ENCODE peak calls at places on chromosomes 7 and 10, in ten cellular contexts. U is HCT116, D is HepG2, F is HL-60, O is transverse colon, C is sigmoid colon, P is suprapubic skin, I is Panc1, G is SK-N-SH, Y is GM23338. W is an unnamed sample.

GRCh38 chr10:5493698-5494097 is 5.7 kb downstream of the CALML5 start:
- DNase-seq in U (no peak), D (peak), F (no peak), O (no peak), C (no peak), P (no peak), I (no peak), G (no peak), Y (no peak), W (no peak)

GRCh38 chr10:115219203-115219602 is 126.0 kb downstream of the ATRNL1 start:
- DNase-seq in U (no peak), D (no peak), F (no peak), O (no peak), C (no peak), P (no peak), I (no peak), G (no peak), Y (no peak), W (no peak)

GRCh38 chr10:100998183-100998990 is 1.2 kb upstream of the LZTS2 start:
- DNase-seq in U (no peak), D (peak), F (peak), O (peak), C (peak), P (peak), I (no peak), G (peak), Y (peak), W (peak)

GRCh38 chr7:17719998-17720397 is 220.3 kb downstream of the SNX13 start:
- DNase-seq in U (no peak), D (no peak), F (no peak), O (no peak), C (no peak), P (no peak), I (no peak), G (no peak), Y (no peak), W (no peak)

GRCh38 chr10:111360260-111360925 is 283.6 kb downstream of the ADRA2A start:
- DNase-seq in U (peak), D (peak), F (no peak), O (peak), C (no peak), P (no peak), I (peak), G (peak), Y (peak), W (no peak)

GRCh38 chr10:110992011-110992800 is 72.8 kb downstream of the SHOC2 start:
- DNase-seq in U (no peak), D (no peak), F (no peak), O (no peak), C (no peak), P (no peak), I (no peak), G (no peak), Y (no peak), W (no peak)

GRCh38 chr10:133325392-133325760 is 11.3 kb downstream of the CALY start:
- DNase-seq in U (no peak), D (no peak), F (no peak), O (no peak), C (no peak), P (no peak), I (no peak), G (peak), Y (peak), W (no peak)

GRCh38 chr7:151371266-151371665 is 29.7 kb downstream of the NUB1 start:
- DNase-seq in U (no peak), D (no peak), F (no peak), O (peak), C (peak), P (peak), I (no peak), G (no peak), Y (no peak), W (no peak)

GRCh38 chr7:111290419-111290818 is 199.5 kb downstream of the LRRN3 start:
- DNase-seq in U (no peak), D (no peak), F (no peak), O (no peak), C (no peak), P (no peak), I (no peak), G (peak), Y (no peak), W (no peak)

GRCh38 chr7:30285531-30286284 is 1.3 kb downstream of the ZNRF2 start:
- DNase-seq in U (no peak), D (peak), F (peak), O (peak), C (no peak), P (peak), I (no peak), G (peak), Y (peak), W (no peak)
- TF ChIP-seq POLR2AphosphoS5 in U (no peak), D (no peak), F (peak), O (peak), C (peak), P (peak), I (no peak), G (no peak), Y (no peak), W (no peak)

GRCh38 chr7:101902680-101903504 is 85.5 kb downstream of the CUX1 start:
- DNase-seq in U (no peak), D (no peak), F (no peak), O (no peak), C (no peak), P (no peak), I (no peak), G (peak), Y (no peak), W (no peak)

GRCh38 chr7:101899616-101900015 is 82.2 kb downstream of the CUX1 start:
- DNase-seq in U (no peak), D (no peak), F (no peak), O (no peak), C (no peak), P (no peak), I (no peak), G (no peak), Y (no peak), W (no peak)

GRCh38 chr7:101898019-101898575 is 80.7 kb downstream of the CUX1 start:
- DNase-seq in U (no peak), D (no peak), F (no peak), O (no peak), C (peak), P (no peak), I (no peak), G (no peak), Y (no peak), W (no peak)

GRCh38 chr7:101901661-101902491 is 84.5 kb downstream of the CUX1 start:
- DNase-seq in U (no peak), D (no peak), F (no peak), O (no peak), C (no peak), P (no peak), I (no peak), G (no peak), Y (no peak), W (no peak)

DNA sequence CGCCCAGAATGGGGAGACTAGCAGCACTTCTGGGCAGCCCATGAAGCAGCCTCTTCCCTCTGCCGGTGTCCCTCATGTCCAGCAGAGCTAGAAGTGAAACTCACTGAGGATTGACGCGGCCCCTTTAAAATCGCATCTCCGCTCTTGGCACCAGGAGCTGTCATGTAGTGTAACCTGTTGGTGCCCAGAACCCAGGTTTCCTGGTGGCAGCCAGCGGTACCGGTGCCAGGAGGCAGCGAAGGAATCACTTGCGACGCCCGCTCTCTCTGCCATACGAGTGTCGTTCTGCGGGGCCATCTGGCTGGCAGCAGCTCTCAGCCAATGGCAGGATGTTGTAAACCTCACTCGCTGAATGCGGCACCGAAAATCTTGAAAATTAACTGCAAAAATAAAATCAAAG is 82.7 kb downstream of the CUX1 start:
- DNase-seq in U (no peak), D (no peak), F (no peak), O (no peak), C (peak), P (no peak), I (no peak), G (peak), Y (no peak), W (no peak)
- TF ChIP-seq POLR2AphosphoS5 in U (no peak), D (no peak), F (no peak), O (no peak), C (peak), P (no peak), I (no peak), G (no peak), Y (no peak), W (no peak)

DNA sequence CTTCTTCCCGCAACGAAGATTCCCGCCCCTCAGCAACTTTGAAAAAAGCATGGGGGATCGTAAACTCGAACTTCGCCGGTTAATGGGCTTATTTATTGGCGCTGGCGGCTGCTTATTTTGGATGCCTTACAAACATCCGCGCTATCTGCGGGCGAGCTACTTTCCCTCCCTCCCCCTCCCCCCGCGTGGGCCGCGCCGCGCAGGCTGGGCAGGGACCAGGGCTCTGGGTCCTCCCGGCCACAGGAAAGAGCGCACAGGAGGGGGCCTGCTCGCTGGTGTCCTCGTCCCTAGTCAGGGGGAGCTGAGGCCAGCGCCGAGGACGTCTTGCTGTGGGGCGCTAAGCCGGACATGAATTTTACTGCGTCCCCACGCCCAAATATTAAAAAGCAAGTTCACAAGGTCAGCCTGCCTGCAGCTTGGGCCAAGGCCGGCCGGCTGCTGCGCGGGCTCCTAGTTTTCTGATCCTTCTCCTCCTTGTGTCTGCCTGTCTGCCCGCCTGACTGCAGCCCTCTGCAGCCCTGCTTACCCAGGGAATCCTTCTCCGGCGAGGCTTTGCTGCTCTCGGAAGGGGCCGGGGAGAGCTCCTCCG is 1.2 kb downstream of the HOXA10 start:
- DNase-seq in U (no peak), D (no peak), F (no peak), O (peak), C (peak), P (peak), I (no peak), G (peak), Y (peak), W (no peak)
- TF ChIP-seq POLR2AphosphoS5 in U (peak), D (no peak), F (no peak), O (peak), C (peak), P (no peak), I (no peak), G (no peak), Y (no peak), W (no peak)

GRCh38 chr7:142855401-142855743 is 496 bp downstream of the EPHB6 start:
- DNase-seq in U (no peak), D (no peak), F (no peak), O (no peak), C (no peak), P (no peak), I (no peak), G (no peak), Y (peak), W (no peak)

GRCh38 chr7:142857625-142858024 is 2.7 kb downstream of the EPHB6 start:
- DNase-seq in U (no peak), D (no peak), F (no peak), O (no peak), C (no peak), P (no peak), I (no peak), G (no peak), Y (no peak), W (no peak)

GRCh38 chr7:142856565-142857245 is 1.8 kb downstream of the EPHB6 start:
- DNase-seq in U (no peak), D (no peak), F (no peak), O (no peak), C (no peak), P (no peak), I (no peak), G (no peak), Y (no peak), W (no peak)

GRCh38 chr7:142854505-142855400 is at the start of gene EPHB6:
- DNase-seq in U (no peak), D (no peak), F (peak), O (peak), C (peak), P (peak), I (no peak), G (peak), Y (peak), W (no peak)

GRCh38 chr7:142855756-142856564 is 1.1 kb downstream of the EPHB6 start:
- DNase-seq in U (no peak), D (no peak), F (no peak), O (peak), C (peak), P (peak), I (no peak), G (peak), Y (no peak), W (no peak)
- TF ChIP-seq POLR2AphosphoS5 in U (no peak), D (no peak), F (no peak), O (no peak), C (no peak), P (peak), I (no peak), G (no peak), Y (no peak), W (no peak)

GRCh38 chr10:59285073-59285472 is 77.3 kb downstream of the FAM13C start:
- DNase-seq in U (no peak), D (no peak), F (no peak), O (no peak), C (no peak), P (no peak), I (no peak), G (no peak), Y (no peak), W (no peak)
- TF ChIP-seq POLR2AphosphoS5 in U (no peak), D (no peak), F (no peak), O (no peak), C (no peak), P (no peak), I (no peak), G (no peak), Y (no peak), W (no peak)

GRCh38 chr10:99084161-99084560 is 151.5 kb downstream of the HPSE2 start:
- DNase-seq in U (no peak), D (no peak), F (no peak), O (no peak), C (no peak), P (no peak), I (no peak), G (no peak), Y (peak), W (no peak)

GRCh38 chr10:99085358-99085757 is 150.3 kb downstream of the HPSE2 start:
- DNase-seq in U (no peak), D (no peak), F (no peak), O (no peak), C (no peak), P (no peak), I (no peak), G (no peak), Y (no peak), W (no peak)

DNA sequence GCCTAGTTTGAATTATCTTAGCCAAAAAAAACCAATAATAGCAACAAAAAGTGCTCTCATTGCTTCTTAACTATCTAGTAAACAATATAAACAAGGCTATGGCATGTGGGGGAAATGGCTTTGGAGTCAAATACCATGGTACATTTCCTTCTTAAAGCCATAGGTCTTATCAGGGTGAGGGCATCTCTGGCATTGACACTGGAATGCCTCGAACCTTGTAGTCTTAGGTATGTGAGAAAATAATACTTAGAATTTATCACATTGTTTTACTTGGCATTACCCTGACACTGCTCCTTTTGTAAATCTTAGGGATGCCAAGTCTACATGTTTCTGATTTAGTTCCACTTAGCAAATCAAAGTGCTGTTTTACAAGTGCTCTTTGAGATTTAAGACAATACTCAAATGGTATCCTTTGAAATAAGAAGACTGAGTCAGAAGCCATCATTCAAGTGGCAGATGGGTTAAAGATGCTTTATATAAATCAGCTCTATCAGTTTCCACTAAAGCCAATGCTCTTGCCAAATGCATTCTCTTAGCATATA is 155.3 kb downstream of the HPSE2 start:
- DNase-seq in U (no peak), D (no peak), F (no peak), O (no peak), C (no peak), P (no peak), I (no peak), G (no peak), Y (no peak), W (no peak)
- TF ChIP-seq POLR2AphosphoS5 in U (no peak), D (no peak), F (no peak), O (no peak), C (no peak), P (no peak), I (no peak), G (no peak), Y (no peak), W (no peak)

GRCh38 chr7:57071-57470 is 135.3 kb upstream of the FAM20C start:
- DNase-seq in U (no peak), D (no peak), F (no peak), O (peak), C (peak), P (no peak), I (no peak), G (no peak), Y (no peak), W (no peak)

GRCh38 chr7:56291-56913 is 136.0 kb upstream of the FAM20C start:
- DNase-seq in U (no peak), D (no peak), F (no peak), O (peak), C (peak), P (no peak), I (no peak), G (no peak), Y (no peak), W (no peak)

GRCh38 chr7:58316-58715 is 134.1 kb upstream of the FAM20C start:
- DNase-seq in U (no peak), D (no peak), F (no peak), O (peak), C (no peak), P (no peak), I (no peak), G (no peak), Y (no peak), W (no peak)

GRCh38 chr7:59079-59825 is 133.1 kb upstream of the FAM20C start:
- DNase-seq in U (no peak), D (no peak), F (no peak), O (peak), C (no peak), P (no peak), I (no peak), G (no peak), Y (peak), W (no peak)

DNA sequence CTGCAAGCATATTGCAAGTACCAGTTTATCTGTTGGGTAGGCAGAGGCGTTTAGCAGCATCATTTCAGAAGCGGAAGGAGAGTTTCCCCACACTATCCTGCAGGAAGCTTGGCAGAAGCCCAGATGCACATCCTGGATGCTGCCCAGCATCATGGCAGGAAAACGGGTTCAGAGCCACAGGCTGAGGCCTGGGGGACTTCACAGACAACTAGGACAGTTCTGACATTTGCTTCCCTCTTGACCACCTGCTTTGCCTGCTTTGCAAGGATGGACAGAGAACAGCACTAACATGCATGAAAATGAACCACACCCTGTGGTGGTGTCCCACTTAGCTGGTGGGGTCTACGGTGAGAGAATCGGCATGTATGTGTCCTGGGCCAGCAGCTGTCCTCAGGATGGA is 134.5 kb upstream of the FAM20C start:
- DNase-seq in U (no peak), D (no peak), F (no peak), O (no peak), C (no peak), P (no peak), I (no peak), G (peak), Y (no peak), W (no peak)
- TF ChIP-seq POLR2AphosphoS5 in U (no peak), D (no peak), F (no peak), O (no peak), C (no peak), P (no peak), I (no peak), G (no peak), Y (no peak), W (no peak)

GRCh38 chr10:11113156-11113555 is 95.5 kb downstream of the CELF2 start:
- DNase-seq in U (no peak), D (no peak), F (no peak), O (no peak), C (no peak), P (no peak), I (no peak), G (no peak), Y (no peak), W (no peak)
- TF ChIP-seq POLR2AphosphoS5 in U (no peak), D (no peak), F (no peak), O (no peak), C (no peak), P (no peak), I (no peak), G (no peak), Y (no peak), W (no peak)

GRCh38 chr10:74901240-74901827 is 74.9 kb downstream of the KAT6B start:
- DNase-seq in U (no peak), D (no peak), F (no peak), O (no peak), C (no peak), P (no peak), I (no peak), G (no peak), Y (no peak), W (no peak)

GRCh38 chr10:74896788-74897527 is 70.6 kb downstream of the KAT6B start:
- DNase-seq in U (no peak), D (no peak), F (no peak), O (no peak), C (no peak), P (no peak), I (no peak), G (no peak), Y (no peak), W (no peak)

GRCh38 chr10:74901867-74902439 is 75.6 kb downstream of the KAT6B start:
- DNase-seq in U (no peak), D (no peak), F (no peak), O (no peak), C (no peak), P (no peak), I (no peak), G (no peak), Y (no peak), W (no peak)

GRCh38 chr10:74900297-74900696 is 73.9 kb downstream of the KAT6B start:
- DNase-seq in U (no peak), D (no peak), F (no peak), O (peak), C (no peak), P (no peak), I (no peak), G (no peak), Y (no peak), W (no peak)

GRCh38 chr10:74898201-74898976 is 72.0 kb downstream of the KAT6B start:
- DNase-seq in U (no peak), D (peak), F (no peak), O (no peak), C (no peak), P (no peak), I (no peak), G (no peak), Y (no peak), W (no peak)
- TF ChIP-seq POLR2AphosphoS5 in U (no peak), D (no peak), F (no peak), O (no peak), C (no peak), P (no peak), I (no peak), G (no peak), Y (no peak), W (peak)

W was measured in GM12892.